ENCODE peak calls at places on chromosomes 4 and X, in eight cellular contexts. H is A549, D is esophagus squamous epithelium, P is ovary, T is Peyer's patch, V is suprapubic skin, A is GM12892, L is body of pancreas. W is an unnamed sample.

GRCh38 chr4:75513529-75514130 is 573 bp downstream of the RCHY1 start:
- DNase-seq in H (no peak), D (no peak), P (no peak), T (no peak), V (no peak), A (no peak), L (no peak), W (no peak)

GRCh38 chr4:84866295-84866694 is 100.2 kb downstream of the WDFY3 start:
- DNase-seq in H (no peak), D (no peak), P (no peak), T (no peak), V (no peak), A (no peak), L (no peak), W (no peak)

GRCh38 chr4:84480082-84480481 is 19.0 kb downstream of the NKX6-1 start:
- DNase-seq in H (no peak), D (no peak), P (no peak), T (no peak), V (no peak), A (no peak), L (no peak), W (no peak)

GRCh38 chr4:4417886-4418285 is 31.0 kb downstream of the NSG1 start:
- DNase-seq in H (no peak), D (no peak), P (peak), T (no peak), V (no peak), A (no peak), L (no peak), W (no peak)

GRCh38 chrX:65667503-65668355 is at the start of gene MSN:
- DNase-seq in H (peak), D (no peak), P (peak), T (peak), V (peak), A (peak), L (peak), W (peak)

GRCh38 chr4:187236491-187236890 is 512.8 kb upstream of the FAT1 start:
- DNase-seq in H (peak), D (no peak), P (no peak), T (no peak), V (no peak), A (no peak), L (no peak), W (no peak)

GRCh38 chr4:21885241-21885640 is 63.3 kb downstream of the KCNIP4 start:
- DNase-seq in H (no peak), D (no peak), P (no peak), T (no peak), V (no peak), A (no peak), L (no peak), W (no peak)

GRCh38 chr4:139493176-139493575 is 39.3 kb downstream of the RAB33B start:
- DNase-seq in H (no peak), D (no peak), P (no peak), T (no peak), V (no peak), A (no peak), L (no peak), W (no peak)

GRCh38 chr4:31467781-31468180 is 747.6 kb downstream of the PCDH7 start:
- DNase-seq in H (no peak), D (no peak), P (no peak), T (no peak), V (no peak), A (no peak), L (no peak), W (no peak)

GRCh38 chrX:65196758-65197371 is 220.6 kb upstream of the ZC4H2 start:
- DNase-seq in H (peak), D (no peak), P (no peak), T (no peak), V (no peak), A (no peak), L (peak), W (no peak)

GRCh38 chr4:47538516-47538915 is 53.4 kb downstream of the ATP10D start:
- DNase-seq in H (no peak), D (no peak), P (no peak), T (no peak), V (no peak), A (no peak), L (no peak), W (no peak)

GRCh38 chr4:109472343-109472761 is 38.7 kb downstream of the SEC24B start:
- DNase-seq in H (peak), D (no peak), P (no peak), T (no peak), V (no peak), A (no peak), L (no peak), W (no peak)

GRCh38 chr4:80188801-80189458 is 8.4 kb upstream of the PRDM8 start:
- DNase-seq in H (no peak), D (no peak), P (no peak), T (no peak), V (no peak), A (no peak), L (no peak), W (no peak)

GRCh38 chrX:43676960-43677582 is 21.0 kb downstream of the MAOA start:
- DNase-seq in H (peak), D (no peak), P (no peak), T (no peak), V (no peak), A (no peak), L (peak), W (no peak)

GRCh38 chrX:56231706-56232105 is 450 bp upstream of the KLF8 start:
- DNase-seq in H (no peak), D (no peak), P (no peak), T (no peak), V (no peak), A (no peak), L (no peak), W (no peak)

GRCh38 chrX:30967516-30967915 is 78.5 kb upstream of the TAB3 start:
- DNase-seq in H (no peak), D (no peak), P (no peak), T (no peak), V (no peak), A (no peak), L (no peak), W (no peak)

GRCh38 chrX:41335590-41336331 is 1.8 kb downstream of the DDX3X start:
- DNase-seq in H (no peak), D (no peak), P (no peak), T (no peak), V (no peak), A (no peak), L (no peak), W (no peak)

GRCh38 chrX:129679856-129680255 is 25.1 kb upstream of the APLN start:
- DNase-seq in H (no peak), D (no peak), P (no peak), T (no peak), V (no peak), A (no peak), L (no peak), W (no peak)

GRCh38 chr4:169823685-169824084 is 65.9 kb upstream of the HPF1 start:
- DNase-seq in H (peak), D (no peak), P (no peak), T (no peak), V (no peak), A (no peak), L (peak), W (no peak)

GRCh38 chrX:139203681-139204575 is 326.6 kb upstream of the F9 start:
- DNase-seq in H (no peak), D (no peak), P (no peak), T (no peak), V (no peak), A (no peak), L (peak), W (no peak)

GRCh38 chr4:173160871-173161270 is 7.7 kb upstream of the GALNT7 start:
- DNase-seq in H (no peak), D (no peak), P (no peak), T (no peak), V (no peak), A (no peak), L (no peak), W (no peak)
- TF ChIP-seq POLR2A in H (no peak), D (no peak), P (no peak), T (no peak), V (no peak), A (no peak), L (no peak), W (no peak)

DNA sequence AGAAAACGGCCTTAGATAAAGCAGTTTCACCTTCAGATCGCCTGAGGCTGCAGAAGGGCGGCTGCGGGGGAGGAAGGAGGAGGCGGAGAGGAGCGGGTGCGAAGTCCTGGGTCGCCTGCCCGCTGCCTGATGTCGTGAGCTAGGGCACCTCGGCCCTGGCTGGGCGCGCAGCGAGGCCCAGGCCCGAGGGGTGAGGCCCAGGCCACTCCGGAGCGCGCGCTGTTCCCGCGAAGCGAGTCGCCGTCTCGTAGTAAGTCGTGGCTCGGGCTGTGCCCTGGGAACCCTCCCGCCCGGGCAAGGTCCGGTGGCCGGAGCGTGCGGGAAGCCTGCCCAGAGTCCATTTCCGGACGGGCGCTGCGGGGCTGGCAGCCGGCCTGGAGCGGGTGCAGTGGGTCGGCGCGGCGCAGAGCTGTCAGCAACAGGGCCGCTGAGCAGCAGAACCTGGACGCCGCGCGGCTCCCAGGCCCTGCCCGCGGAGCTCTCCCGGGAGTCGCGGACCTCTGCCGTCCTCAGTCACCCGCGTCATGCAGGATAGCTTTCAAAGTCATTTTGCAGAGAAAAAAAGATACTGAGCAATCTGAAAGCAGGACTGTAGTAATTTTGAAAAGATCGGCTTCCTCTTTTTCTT is 18.7 kb downstream of the TRIM2 start:
- DNase-seq in H (no peak), D (no peak), P (peak), T (peak), V (peak), A (peak), L (peak), W (peak)
- TF ChIP-seq POLR2A in H (no peak), D (no peak), P (no peak), T (peak), V (no peak), A (no peak), L (peak), W (no peak)

GRCh38 chrX:33106737-33107136 is 104.6 kb downstream of the DMD start:
- DNase-seq in H (no peak), D (no peak), P (no peak), T (no peak), V (no peak), A (no peak), L (no peak), W (no peak)

GRCh38 chrX:33109858-33110257 is 101.5 kb downstream of the DMD start:
- DNase-seq in H (no peak), D (no peak), P (no peak), T (no peak), V (no peak), A (no peak), L (no peak), W (no peak)
- TF ChIP-seq POLR2A in H (no peak), D (no peak), P (no peak), T (no peak), V (no peak), A (no peak), L (no peak), W (no peak)

DNA sequence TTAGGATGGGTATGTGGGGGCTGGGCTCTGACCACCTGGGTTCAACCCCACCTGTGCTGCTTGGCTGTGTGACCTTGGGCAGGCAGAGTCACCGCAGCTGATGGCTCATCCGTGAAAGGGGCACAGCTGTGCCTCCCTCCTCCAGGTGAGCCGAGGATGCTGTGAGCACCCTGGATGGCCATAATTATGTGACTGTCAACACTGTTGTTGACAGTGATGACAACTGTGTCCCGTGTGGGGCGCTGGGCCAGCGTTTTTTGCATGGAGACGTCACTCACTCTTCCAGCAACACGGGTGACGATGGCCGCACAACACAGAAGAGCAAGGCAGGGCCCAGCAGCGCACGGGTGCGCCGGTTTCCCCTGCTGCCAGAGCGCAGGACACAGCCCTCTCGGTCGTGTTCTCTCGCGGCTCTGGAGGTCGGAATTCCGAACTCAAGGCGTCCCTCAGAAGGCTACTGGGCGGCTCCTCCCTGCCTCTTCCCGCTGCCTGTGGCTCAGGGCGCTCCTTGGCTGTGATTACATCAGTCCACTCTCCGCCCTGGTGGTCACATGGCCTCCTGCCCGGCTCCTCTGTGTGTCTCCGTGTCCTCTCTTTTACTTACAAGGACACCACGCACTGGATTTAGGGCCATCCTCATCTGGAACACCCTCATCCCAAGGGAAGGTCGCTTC is 1.3 kb downstream of the SH3TC1 start:
- DNase-seq in H (no peak), D (no peak), P (no peak), T (peak), V (no peak), A (no peak), L (peak), W (peak)
- TF ChIP-seq POLR2A in H (no peak), D (no peak), P (no peak), T (no peak), V (no peak), A (no peak), L (no peak), W (peak)

GRCh38 chr4:184648220-184649025 is 824 bp downstream of the CASP3 start:
- DNase-seq in H (peak), D (peak), P (peak), T (peak), V (peak), A (no peak), L (peak), W (peak)
- TF ChIP-seq POLR2A in H (no peak), D (no peak), P (no peak), T (no peak), V (no peak), A (peak), L (no peak), W (no peak)